ENCODE peak calls at places on chromosomes 16 and 17, in seven cellular contexts. L is stimulated activated CD8-positive, alpha-beta memory T cell treated with anti-CD3 and anti-CD28 coated beads, Interleukin-12 subunit alpha, Interleukin-12 subunit beta, amount 100 ng/mL, for 4 hours; U is activated gamma-delta T cell; M is HFF-Myc; X is hippocampal formation; W is activated CD4-positive, alpha-beta T cell treated with anti-CD3 and anti-CD28 coated beads for 24 hours; V is heart right ventricle. K is an unnamed sample.
A peak's percentile ranks its signal among the peaks of the same experiment; 100 is the strongest.

GRCh38 chr16:51490866-51491265 is 339.8 kb upstream of the SALL1 start:
- DNase-seq in L (no peak), U (no peak), M (no peak), X (no peak), W (no peak), V (no peak), K (no peak)

GRCh38 chr17:50831430-50832064 is 3.8 kb upstream of the WFIKKN2 start:
- DNase-seq in L (no peak), U (no peak), M (no peak), X (no peak), W (no peak), V (no peak), K (no peak)

GRCh38 chr17:73539176-73539575 is 105.1 kb downstream of the SDK2 start:
- DNase-seq in L (no peak), U (no peak), M (no peak), X (no peak), W (no peak), V (no peak), K (no peak)

GRCh38 chr16:83989300-83989699 is 21.3 kb downstream of the NECAB2 start:
- DNase-seq in L (no peak), U (no peak), M (no peak), X (no peak), W (no peak), V (no peak), K (no peak)

GRCh38 chr16:88430524-88431446 is 22.3 kb upstream of the ZFPM1 start:
- DNase-seq in L (peak; percentile 17), U (no peak), M (no peak), X (no peak), W (peak; percentile 26), V (peak; percentile 20), K (no peak)

GRCh38 chr17:81834831-81835267 is at the start of gene PPP1R27:
- DNase-seq in L (no peak), U (no peak), M (no peak), X (no peak), W (no peak), V (no peak), K (no peak)

GRCh38 chr16:56245197-56245596 is 53.9 kb downstream of the GNAO1 start:
- DNase-seq in L (no peak), U (no peak), M (no peak), X (no peak), W (no peak), V (no peak), K (no peak)

GRCh38 chr17:34301986-34302385 is 16.4 kb downstream of the CCL11 start:
- DNase-seq in L (no peak), U (no peak), M (no peak), X (no peak), W (no peak), V (no peak), K (no peak)

GRCh38 chr17:63150994-63151464 is 185.0 kb downstream of the TANC2 start:
- DNase-seq in L (no peak), U (no peak), M (peak; percentile 61), X (no peak), W (no peak), V (no peak), K (no peak)

GRCh38 chr17:44001461-44001920 is 2.9 kb upstream of the NAGS start:
- DNase-seq in L (no peak), U (no peak), M (no peak), X (no peak), W (no peak), V (no peak), K (no peak)

GRCh38 chr17:79836952-79837887 is 2.0 kb downstream of the CBX4 start:
- DNase-seq in L (no peak), U (no peak), M (no peak), X (no peak), W (no peak), V (peak; percentile 71), K (peak; percentile 95)